ENCODE peak calls at places on chromosomes 2 and 18, in five cellular contexts. A, R, U, Y and S are unnamed samples.

GRCh38 chr18:71727909-71728308 is 816.2 kb downstream of the CBLN2 start:
- DNase-seq in A (no peak), R (no peak), U (no peak), Y (no peak), S (no peak)

GRCh38 chr2:19607400-19607799 is 249.0 kb upstream of the OSR1 start:
- DNase-seq in A (no peak), R (no peak), U (no peak), Y (no peak), S (no peak)

GRCh38 chr2:25304339-25304728 is 37.4 kb downstream of the DNMT3A start:
- DNase-seq in A (no peak), R (peak; percentile 31), U (no peak), Y (no peak), S (no peak)

GRCh38 chr18:39685303-39685902 is 2119.8 kb upstream of the CELF4 start:
- DNase-seq in A (no peak), R (no peak), U (no peak), Y (no peak), S (no peak)

GRCh38 chr18:60176271-60176670 is 196.3 kb downstream of the MC4R start:
- DNase-seq in A (no peak), R (no peak), U (no peak), Y (no peak), S (no peak)

GRCh38 chr2:176106636-176107539 is at the start of gene HOXD11:
- DNase-seq in A (no peak), R (peak; percentile 62), U (no peak), Y (peak; percentile 42), S (peak; percentile 64)

GRCh38 chr18:57775937-57776336 is 27.2 kb downstream of the ATP8B1 start:
- DNase-seq in A (no peak), R (no peak), U (no peak), Y (peak; percentile 92), S (no peak)

GRCh38 chr2:169705927-169706326 is 11.7 kb downstream of the PHOSPHO2 start:
- DNase-seq in A (no peak), R (no peak), U (no peak), Y (peak; percentile 56), S (no peak)

DNA sequence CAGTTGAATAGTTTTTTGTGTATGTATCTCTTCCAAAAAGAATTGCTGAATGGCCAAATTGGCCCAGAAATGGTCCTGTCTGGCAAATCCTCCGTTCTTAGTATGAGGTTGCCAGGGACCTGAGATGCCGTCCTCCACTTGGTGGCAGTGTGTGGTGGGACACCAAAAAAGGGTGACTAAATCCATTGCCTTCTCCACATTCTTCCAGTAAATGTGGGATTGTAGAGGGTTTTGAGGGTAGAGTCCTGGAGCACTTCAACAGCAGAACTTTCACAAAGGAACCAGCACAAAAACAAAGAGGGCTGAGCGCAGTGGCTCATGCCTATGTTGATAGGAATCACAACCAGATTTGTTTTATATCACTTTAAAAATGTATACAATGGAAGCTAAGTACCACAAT is 199.9 kb downstream of the BCL2 start:
- DNase-seq in A (no peak), R (no peak), U (no peak), Y (peak; percentile 22), S (no peak)
- TF ChIP-seq CTCF in A (peak; percentile 37), R (no peak), U (no peak), Y (peak; percentile 15), S (peak; percentile 39)

DNA sequence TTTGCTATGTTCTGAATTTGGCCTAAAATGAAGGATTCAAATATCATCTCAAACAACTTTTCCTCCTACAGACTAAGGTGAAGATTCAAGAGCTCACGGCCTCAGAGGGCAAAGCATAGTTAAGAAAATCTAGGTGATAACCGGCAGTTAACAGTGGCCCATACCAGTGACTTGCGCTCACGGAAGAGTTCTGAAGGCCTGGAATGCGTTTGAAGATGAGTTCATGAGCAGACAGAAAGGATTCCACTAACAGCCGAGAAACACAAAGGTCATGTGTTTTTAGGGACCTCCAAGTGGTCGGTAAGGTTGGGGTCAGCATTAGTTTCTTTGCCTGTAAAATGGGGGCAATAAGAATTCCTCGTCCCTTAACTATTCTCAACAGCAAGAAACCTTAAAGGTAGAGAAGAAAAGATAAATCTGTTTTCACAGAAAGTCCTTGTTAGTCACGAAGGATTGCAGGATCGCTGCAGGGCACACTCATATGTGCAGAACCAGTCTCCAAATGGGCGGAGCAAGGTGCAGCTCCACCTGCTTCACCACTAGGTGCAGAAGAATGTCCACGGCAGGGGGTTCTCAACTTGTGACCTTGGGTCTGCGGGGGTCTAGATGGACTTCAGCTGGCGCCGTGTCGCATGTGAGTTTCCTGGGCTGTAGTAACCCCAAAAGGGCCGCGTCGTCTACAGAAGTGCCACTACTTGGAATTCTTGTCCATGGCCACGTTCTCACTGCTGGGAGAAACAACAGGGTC is 708 bp upstream of the RPIA start:
- DNase-seq in A (no peak), R (peak; percentile 71), U (peak; percentile 53), Y (peak; percentile 60), S (no peak)
- TF ChIP-seq CTCF in A (no peak), R (no peak), U (peak; percentile 36), Y (peak; percentile 13), S (no peak)

GRCh38 chr2:44902178-44902577 is 39.3 kb upstream of the SIX3 start:
- DNase-seq in A (no peak), R (no peak), U (no peak), Y (no peak), S (no peak)

GRCh38 chr2:44895061-44895460 is 46.4 kb upstream of the SIX3 start:
- DNase-seq in A (no peak), R (no peak), U (no peak), Y (no peak), S (no peak)

GRCh38 chr2:44894058-44894457 is 47.4 kb upstream of the SIX3 start:
- DNase-seq in A (no peak), R (no peak), U (no peak), Y (no peak), S (no peak)

GRCh38 chr2:44902767-44903166 is 38.7 kb upstream of the SIX3 start:
- DNase-seq in A (no peak), R (no peak), U (no peak), Y (peak; percentile 6), S (no peak)

DNA sequence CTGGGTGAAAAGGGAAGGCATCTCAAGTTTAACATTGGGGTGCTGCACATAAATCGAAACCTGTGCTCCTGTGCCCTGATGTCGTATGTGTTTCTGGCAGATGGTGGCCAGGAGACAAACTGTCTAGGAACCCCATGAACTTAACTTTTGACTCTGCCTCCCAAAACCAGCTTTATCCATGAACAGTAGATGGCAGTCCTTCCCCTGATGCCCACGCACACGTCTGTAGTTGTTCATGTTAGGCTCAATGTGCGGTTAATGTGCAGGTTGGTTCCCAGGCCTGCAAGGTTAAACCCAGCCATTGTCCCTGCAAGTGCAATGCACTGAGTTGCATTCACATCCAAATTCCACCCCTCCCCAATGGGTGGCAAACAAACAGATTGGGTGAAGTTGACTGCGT is 44.1 kb upstream of the SIX3 start:
- DNase-seq in A (no peak), R (no peak), U (no peak), Y (peak; percentile 23), S (no peak)
- TF ChIP-seq CTCF in A (no peak), R (no peak), U (no peak), Y (peak; percentile 15), S (no peak)

GRCh38 chr2:27086090-27086721 is 366 bp upstream of the KHK start:
- DNase-seq in A (peak; percentile 98), R (peak; percentile 96), U (peak; percentile 97), Y (peak; percentile 92), S (peak; percentile 98)

GRCh38 chr2:27087823-27088410 is 1.3 kb downstream of the KHK start:
- DNase-seq in A (no peak), R (no peak), U (no peak), Y (no peak), S (no peak)

GRCh38 chr2:27085062-27085669 is 1.4 kb upstream of the KHK start:
- DNase-seq in A (no peak), R (no peak), U (no peak), Y (no peak), S (no peak)

GRCh38 chr2:27085670-27086089 is 892 bp upstream of the KHK start:
- DNase-seq in A (peak; percentile 84), R (peak; percentile 87), U (peak; percentile 73), Y (peak; percentile 72), S (peak; percentile 54)

GRCh38 chr2:27086722-27087446 is at the start of gene KHK:
- DNase-seq in A (peak; percentile 73), R (peak; percentile 85), U (peak; percentile 61), Y (peak; percentile 46), S (peak; percentile 58)
- TF ChIP-seq CTCF in A (no peak), R (no peak), U (no peak), Y (no peak), S (no peak)

DNA sequence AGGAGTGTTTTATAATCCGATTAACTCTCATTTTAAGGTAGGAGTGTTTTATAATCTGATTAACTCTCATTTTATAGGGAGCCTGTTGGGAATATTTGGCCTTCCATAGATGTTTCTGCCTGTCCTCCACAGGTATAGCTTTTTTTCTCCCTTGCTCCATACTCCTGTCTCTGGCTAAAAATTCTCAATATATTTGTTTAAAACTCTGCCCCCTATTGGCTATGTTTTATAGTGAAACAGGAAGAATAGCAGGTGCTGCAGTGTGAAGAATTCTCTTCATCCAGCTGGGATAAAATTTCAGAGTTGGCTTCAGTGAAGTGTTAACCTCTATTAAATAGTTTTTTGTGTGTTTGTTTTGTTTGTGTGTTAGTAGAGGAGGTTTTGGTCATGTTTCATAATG is 1046.0 kb upstream of the TMEFF2 start:
- DNase-seq in A (no peak), R (no peak), U (no peak), Y (no peak), S (no peak)
- TF ChIP-seq CTCF in A (no peak), R (no peak), U (no peak), Y (peak; percentile 17), S (peak; percentile 40)

GRCh38 chr2:207469380-207469779 is 60.4 kb upstream of the CREB1 start:
- DNase-seq in A (no peak), R (no peak), U (no peak), Y (no peak), S (no peak)

GRCh38 chr2:207472343-207473202 is 57.2 kb upstream of the CREB1 start:
- DNase-seq in A (no peak), R (no peak), U (no peak), Y (no peak), S (no peak)

GRCh38 chr2:207469953-207470699 is 59.6 kb upstream of the CREB1 start:
- DNase-seq in A (no peak), R (no peak), U (no peak), Y (no peak), S (no peak)

GRCh38 chr2:207471261-207471660 is 58.5 kb upstream of the CREB1 start:
- DNase-seq in A (no peak), R (no peak), U (no peak), Y (no peak), S (no peak)

DNA sequence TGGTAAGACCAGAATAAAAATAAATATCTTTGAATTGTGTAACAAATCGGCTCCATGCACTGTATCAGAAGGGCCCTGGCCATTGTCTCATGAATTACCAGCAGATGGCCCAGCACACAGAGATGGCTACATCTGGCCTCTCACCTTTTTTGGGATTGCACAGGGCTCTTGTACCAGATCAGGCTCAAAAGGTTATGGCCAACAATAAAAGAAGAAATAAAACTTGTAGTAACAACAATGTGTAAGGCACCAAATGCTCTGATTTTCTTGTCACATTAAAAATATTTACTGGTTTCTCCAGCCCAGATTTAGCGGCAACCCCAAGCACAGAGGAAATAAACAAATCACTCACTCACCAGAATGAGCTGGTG is 59.1 kb upstream of the CREB1 start:
- DNase-seq in A (no peak), R (no peak), U (no peak), Y (no peak), S (no peak)
- TF ChIP-seq CTCF in A (no peak), R (no peak), U (no peak), Y (no peak), S (no peak)

GRCh38 chr2:13650586-13651180 is 933.9 kb downstream of the TRIB2 start:
- DNase-seq in A (no peak), R (no peak), U (no peak), Y (peak; percentile 17), S (no peak)
- TF ChIP-seq CTCF in A (no peak), R (no peak), U (no peak), Y (no peak), S (peak; percentile 11)